ENCODE peak calls at places on chromosomes 1 and 21, in nine cellular contexts. J is activated B cell treated with CpG ODN at 0.5 μM for 24 hours; F is MM.1S; W is NCI-H510A treated with DMSO at 0.1 percent for 48 hours; H is T47D; V is AG08395; X is Kasumi-1; M is HFFc6; Q is activated CD8-positive, alpha-beta T cell treated with anti-CD3 and anti-CD28 coated beads for 36 hours. E is an unnamed sample.

GRCh38 chr1:28811766-28812668 is at the start of gene OPRD1:
- DNase-seq in J (no peak), F (no peak), W (no peak), H (no peak), V (no peak), X (no peak), M (no peak), Q (no peak), E (no peak)

GRCh38 chr21:44817506-44817880 is 369 bp downstream of the SUMO3 start:
- DNase-seq in J (peak; percentile 89), F (peak; percentile 97), W (peak; percentile 58), H (peak; percentile 89), V (peak; percentile 98), X (peak; percentile 78), M (peak; percentile 79), Q (peak; percentile 91), E (peak; percentile 93)

GRCh38 chr1:82090104-82090503 is 289.4 kb downstream of the ADGRL2 start:
- DNase-seq in J (no peak), F (no peak), W (no peak), H (no peak), V (no peak), X (peak; percentile 18), M (no peak), Q (no peak), E (no peak)

GRCh38 chr21:29371464-29371863 is 72.7 kb downstream of the BACH1 start:
- DNase-seq in J (no peak), F (no peak), W (no peak), H (no peak), V (no peak), X (no peak), M (no peak), Q (peak; percentile 25), E (no peak)

GRCh38 chr1:30872948-30873263 is 35.7 kb downstream of the SDC3 start:
- DNase-seq in J (no peak), F (no peak), W (no peak), H (no peak), V (no peak), X (no peak), M (no peak), Q (no peak), E (no peak)

GRCh38 chr1:231748744-231749143 is 122.2 kb downstream of the DISC1 start:
- DNase-seq in J (no peak), F (no peak), W (peak; percentile 26), H (no peak), V (no peak), X (no peak), M (no peak), Q (no peak), E (peak; percentile 34)

GRCh38 chr1:196933531-196934189 is 9.9 kb upstream of the CFHR2 start:
- DNase-seq in J (peak; percentile 15), F (no peak), W (no peak), H (no peak), V (no peak), X (no peak), M (no peak), Q (no peak), E (no peak)

GRCh38 chr1:183291802-183292515 is 105.9 kb downstream of the LAMC2 start:
- DNase-seq in J (no peak), F (no peak), W (no peak), H (no peak), V (peak; percentile 65), X (no peak), M (peak; percentile 27), Q (no peak), E (no peak)

GRCh38 chr1:150887018-150887417 is at the start of gene CTXND2:
- DNase-seq in J (no peak), F (no peak), W (no peak), H (no peak), V (no peak), X (no peak), M (no peak), Q (no peak), E (no peak)

GRCh38 chr1:238409191-238409846 is 518.6 kb upstream of the ZP4 start:
- DNase-seq in J (no peak), F (no peak), W (no peak), H (no peak), V (peak; percentile 2), X (no peak), M (peak; percentile 84), Q (no peak), E (no peak)

GRCh38 chr1:182383037-182383661 is 8.4 kb downstream of the GLUL start:
- DNase-seq in J (no peak), F (no peak), W (no peak), H (no peak), V (no peak), X (no peak), M (no peak), Q (no peak), E (no peak)